ENCODE peak calls at places on chromosomes 16 and 17, in four cellular contexts. R is SK-N-SH, W is breast epithelium, T is kidney epithelial cell. M is an unnamed sample.

GRCh38 chr17:29567362-29568330 is 809 bp upstream of the ABHD15 start:
- DNase-seq in R (peak), W (peak), T (no peak), M (peak)

GRCh38 chr16:11658896-11659708 is 9.2 kb upstream of the SNN start:
- DNase-seq in R (no peak), W (no peak), T (no peak), M (no peak)

GRCh38 chr16:66858740-66859396 is 14.7 kb downstream of the CA7 start:
- DNase-seq in R (peak), W (no peak), T (no peak), M (no peak)

GRCh38 chr17:82497483-82498405 is 21.8 kb upstream of the FOXK2 start:
- DNase-seq in R (no peak), W (no peak), T (no peak), M (peak)

GRCh38 chr17:32828822-32829221 is 48.1 kb downstream of the MYO1D start:
- DNase-seq in R (no peak), W (no peak), T (no peak), M (no peak)

GRCh38 chr16:84085774-84086173 is 31.0 kb downstream of the MBTPS1 start:
- DNase-seq in R (no peak), W (no peak), T (no peak), M (no peak)

GRCh38 chr16:66881014-66881417 is 701 bp downstream of the PDP2 start:
- DNase-seq in R (no peak), W (no peak), T (no peak), M (no peak)

GRCh38 chr17:40862985-40863733 is 3.9 kb downstream of the KRT12 start:
- DNase-seq in R (no peak), W (no peak), T (no peak), M (peak)

GRCh38 chr17:80169107-80169506 is 723 bp upstream of the CARD14 start:
- DNase-seq in R (no peak), W (no peak), T (no peak), M (no peak)

GRCh38 chr17:44556114-44556853 is 1.0 kb upstream of the FZD2 start:
- DNase-seq in R (peak), W (no peak), T (no peak), M (peak)

GRCh38 chr16:56332464-56333079 is 92.8 kb downstream of the AMFR start:
- DNase-seq in R (peak), W (peak), T (no peak), M (peak)

GRCh38 chr16:72291531-72291981 is 119.6 kb upstream of the PMFBP1 start:
- DNase-seq in R (no peak), W (no peak), T (peak), M (no peak)

GRCh38 chr17:35793257-35793656 is 2.2 kb downstream of the MMP28 start:
- DNase-seq in R (no peak), W (no peak), T (no peak), M (no peak)

DNA sequence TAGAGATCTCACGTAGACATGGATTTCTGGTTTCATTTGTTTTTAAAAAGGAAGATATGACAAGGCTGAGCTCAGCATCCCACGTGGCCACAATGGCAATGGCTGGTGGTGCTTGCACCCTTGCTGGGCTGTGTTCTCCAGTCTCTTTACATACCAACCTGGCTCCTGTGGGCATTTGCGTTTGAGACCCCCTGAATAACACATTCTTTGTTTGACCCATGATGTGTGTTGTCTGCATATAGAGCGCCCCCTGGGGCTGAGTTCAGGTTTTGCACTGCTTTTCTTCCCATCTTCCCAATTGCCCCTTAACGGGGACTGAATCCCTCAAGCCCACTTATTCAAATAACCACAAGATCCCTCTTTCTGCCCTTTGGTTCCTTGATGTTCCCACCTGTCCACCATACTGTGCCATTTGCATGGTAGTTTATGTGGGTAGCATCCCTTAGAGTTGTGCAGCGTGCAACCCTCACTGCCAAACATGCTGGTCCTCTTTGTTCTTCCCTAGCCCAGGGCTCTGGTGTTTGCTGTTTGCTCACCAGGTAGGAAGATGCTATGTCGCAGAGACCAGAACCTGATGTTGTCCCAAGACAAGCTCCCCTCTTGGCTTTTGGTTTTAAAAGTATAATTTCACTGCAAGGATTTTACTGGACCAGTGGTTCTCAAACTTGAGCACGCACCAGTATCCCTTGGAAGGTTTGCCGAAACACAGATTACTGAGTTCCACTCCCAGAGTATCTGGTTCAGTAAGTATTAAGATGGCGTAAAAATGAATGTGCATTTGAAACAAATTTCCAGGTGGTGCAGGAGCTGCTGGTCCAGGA is 38.5 kb upstream of the NKD1 start:
- DNase-seq in R (peak), W (no peak), T (no peak), M (no peak)
- TF ChIP-seq CTCF in R (peak), W (no peak), T (peak), M (peak)

GRCh38 chr17:45895304-45895968 is 1.1 kb downstream of the MAPT start:
- DNase-seq in R (peak), W (peak), T (no peak), M (peak)
- TF ChIP-seq CTCF in R (no peak), W (no peak), T (no peak), M (no peak)

GRCh38 chr17:2871720-2872119 is 75.5 kb downstream of the RAP1GAP2 start:
- DNase-seq in R (no peak), W (no peak), T (no peak), M (no peak)

GRCh38 chr17:2871205-2871604 is 75.0 kb downstream of the RAP1GAP2 start:
- DNase-seq in R (no peak), W (no peak), T (no peak), M (no peak)

GRCh38 chr17:2869604-2870003 is 73.4 kb downstream of the RAP1GAP2 start:
- DNase-seq in R (no peak), W (no peak), T (no peak), M (no peak)

GRCh38 chr17:2865228-2865627 is 69.0 kb downstream of the RAP1GAP2 start:
- DNase-seq in R (no peak), W (no peak), T (no peak), M (no peak)

DNA sequence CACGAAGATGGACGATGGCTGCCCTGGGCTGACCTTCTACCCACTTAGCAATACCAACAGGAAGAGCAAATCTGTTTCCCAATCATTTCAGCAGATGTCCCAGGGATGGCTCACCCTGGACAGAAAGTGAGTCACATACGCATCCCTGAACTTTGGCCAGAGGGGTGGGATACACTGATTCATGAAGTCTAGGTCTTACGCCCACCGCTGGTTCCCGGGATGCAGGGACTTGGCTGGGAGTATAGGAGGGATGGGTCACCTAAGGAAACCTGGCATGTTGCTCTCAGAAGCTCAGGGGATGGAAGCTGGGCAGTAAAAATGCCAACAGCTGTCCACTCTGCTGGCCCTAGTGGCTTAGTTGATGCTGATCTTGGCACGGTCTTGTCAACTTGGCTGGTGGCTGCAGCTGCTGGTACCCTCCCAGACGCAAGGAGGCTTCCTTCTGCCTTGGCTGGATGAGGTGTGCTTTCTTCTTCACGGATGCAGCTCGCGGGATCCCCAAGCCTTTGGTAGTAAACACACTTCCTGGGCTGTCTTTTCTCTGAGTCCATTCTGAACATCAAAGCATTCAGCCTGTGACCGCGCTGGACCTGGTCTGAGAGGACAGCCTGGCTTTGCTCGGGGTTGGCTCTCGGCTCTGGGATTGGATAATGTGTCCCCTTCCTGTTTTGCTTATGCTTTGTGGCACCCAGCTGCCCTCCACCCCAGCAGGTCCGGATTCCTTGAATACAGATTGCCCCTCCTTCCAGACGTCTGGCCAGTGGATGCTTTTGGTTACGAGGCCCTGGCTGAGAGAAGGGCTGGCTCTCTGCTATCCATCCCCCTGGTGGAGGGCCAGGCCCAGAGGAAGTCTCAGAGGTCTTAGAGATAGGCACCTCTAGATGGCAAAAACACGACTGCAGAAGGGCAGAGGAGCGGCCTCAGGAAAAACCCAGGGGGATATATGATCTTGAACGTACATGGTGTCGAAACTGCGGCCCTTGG is 71.5 kb downstream of the RAP1GAP2 start:
- DNase-seq in R (no peak), W (no peak), T (no peak), M (peak)
- TF ChIP-seq CTCF in R (peak), W (no peak), T (no peak), M (no peak)

GRCh38 chr17:76388966-76389888 is 4.8 kb downstream of the SPHK1 start:
- DNase-seq in R (no peak), W (no peak), T (no peak), M (no peak)
- TF ChIP-seq CTCF in R (no peak), W (no peak), T (peak), M (no peak)

GRCh38 chr17:19533036-19533717 is 477 bp upstream of the SLC47A1 start:
- DNase-seq in R (no peak), W (no peak), T (no peak), M (no peak)

GRCh38 chr17:19531780-19532501 is 1.7 kb upstream of the SLC47A1 start:
- DNase-seq in R (no peak), W (no peak), T (no peak), M (no peak)

GRCh38 chr17:19534562-19535149 is 1.0 kb downstream of the SLC47A1 start:
- DNase-seq in R (no peak), W (no peak), T (peak), M (no peak)

GRCh38 chr17:19537116-19537515 is 3.5 kb downstream of the SLC47A1 start:
- DNase-seq in R (no peak), W (no peak), T (no peak), M (no peak)

GRCh38 chr17:19533718-19534561 is at the start of gene SLC47A1:
- DNase-seq in R (peak), W (no peak), T (no peak), M (peak)
- TF ChIP-seq CTCF in R (no peak), W (no peak), T (no peak), M (no peak)

DNA sequence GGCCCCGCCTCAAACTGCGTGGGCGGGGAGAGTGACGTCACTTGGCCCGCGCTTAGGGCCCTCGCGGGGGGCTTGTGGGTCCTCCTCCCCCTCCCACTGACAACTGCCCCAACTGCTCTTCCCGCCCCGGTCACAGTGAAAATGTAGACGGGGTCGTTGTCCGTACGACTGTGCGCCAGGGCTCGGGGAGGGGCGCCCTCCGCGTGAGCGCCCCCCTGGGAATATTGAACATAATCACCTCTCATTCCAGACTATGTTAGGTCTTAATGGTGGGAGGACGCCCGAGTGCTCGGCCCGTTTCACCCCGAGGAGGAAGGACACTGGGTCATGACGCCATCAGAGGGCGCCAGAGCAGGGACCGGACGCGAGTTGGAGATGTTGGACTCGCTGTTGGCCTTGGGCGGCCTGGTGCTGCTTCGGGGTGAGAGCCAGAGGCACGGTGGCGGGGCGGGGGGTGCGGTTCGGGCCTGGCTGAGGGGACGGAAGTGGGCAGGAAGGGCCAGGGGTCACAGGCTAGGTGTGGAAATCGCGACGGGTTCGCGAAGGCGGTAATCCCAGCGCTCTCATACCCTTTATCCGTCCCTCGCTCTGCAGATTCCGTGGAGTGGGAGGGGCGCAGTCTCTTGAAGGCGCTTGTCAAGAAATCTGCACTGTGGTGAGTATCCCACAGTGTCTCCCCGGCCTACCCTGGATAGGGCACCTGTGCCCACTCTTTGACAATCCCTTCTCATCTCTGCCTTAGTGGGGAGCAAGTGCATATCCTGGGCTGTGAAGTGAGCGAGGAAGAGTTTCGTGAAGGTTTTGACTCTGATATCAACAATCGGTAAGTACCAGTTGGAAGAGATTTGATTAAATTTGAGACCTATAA is at the start of gene ELP5:
- DNase-seq in R (peak), W (peak), T (peak), M (peak)
- TF ChIP-seq CTCF in R (peak), W (peak), T (peak), M (peak)

GRCh38 chr16:49558451-49558850 is 184.8 kb downstream of the C16orf78 start:
- DNase-seq in R (no peak), W (no peak), T (no peak), M (no peak)

GRCh38 chr16:49559242-49559641 is 185.6 kb downstream of the C16orf78 start:
- DNase-seq in R (no peak), W (no peak), T (no peak), M (no peak)

GRCh38 chr16:49557070-49557446 is 183.5 kb downstream of the C16orf78 start:
- DNase-seq in R (no peak), W (no peak), T (no peak), M (peak)

GRCh38 chr16:49560018-49560830 is 186.6 kb downstream of the C16orf78 start:
- DNase-seq in R (no peak), W (no peak), T (no peak), M (no peak)

DNA sequence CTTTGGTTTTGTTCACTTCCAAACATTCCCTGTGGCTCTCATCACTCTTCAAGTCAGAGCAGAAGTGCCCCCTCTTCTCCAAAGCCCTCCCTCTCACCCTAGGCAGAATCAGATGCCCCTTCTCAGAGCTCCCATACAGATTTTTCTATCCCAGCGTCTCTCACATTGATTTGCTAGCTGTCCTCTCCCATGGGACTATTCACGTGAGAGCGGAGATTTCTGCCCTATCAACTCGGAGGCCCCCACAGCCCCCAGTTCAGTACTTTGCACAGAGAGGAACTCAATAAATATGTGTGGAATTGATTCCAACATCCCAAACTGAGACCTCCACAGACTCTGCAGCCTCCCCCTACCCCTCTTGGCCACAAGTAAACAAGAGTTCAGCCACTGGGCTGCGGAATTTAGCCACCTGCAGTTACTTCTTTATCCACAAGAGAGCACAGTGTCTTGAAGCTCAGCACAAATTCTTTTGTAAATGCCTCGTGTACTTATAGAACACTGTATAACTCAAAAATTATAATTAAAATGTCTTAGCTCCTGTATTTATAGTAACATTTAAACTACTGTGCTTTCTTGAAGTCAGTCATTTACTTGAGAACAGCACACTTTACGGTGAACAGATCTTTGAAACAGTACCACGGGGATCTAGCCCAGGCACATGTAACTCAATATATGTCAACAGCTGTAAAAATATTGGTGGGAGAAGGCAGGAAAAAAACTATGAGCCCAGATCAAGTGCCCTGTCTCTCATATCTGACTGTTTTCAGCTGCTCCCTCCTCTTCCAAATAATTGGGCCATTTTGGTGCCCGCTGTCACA is 182.9 kb downstream of the C16orf78 start:
- DNase-seq in R (no peak), W (no peak), T (no peak), M (peak)
- TF ChIP-seq CTCF in R (peak), W (no peak), T (peak), M (peak)

DNA sequence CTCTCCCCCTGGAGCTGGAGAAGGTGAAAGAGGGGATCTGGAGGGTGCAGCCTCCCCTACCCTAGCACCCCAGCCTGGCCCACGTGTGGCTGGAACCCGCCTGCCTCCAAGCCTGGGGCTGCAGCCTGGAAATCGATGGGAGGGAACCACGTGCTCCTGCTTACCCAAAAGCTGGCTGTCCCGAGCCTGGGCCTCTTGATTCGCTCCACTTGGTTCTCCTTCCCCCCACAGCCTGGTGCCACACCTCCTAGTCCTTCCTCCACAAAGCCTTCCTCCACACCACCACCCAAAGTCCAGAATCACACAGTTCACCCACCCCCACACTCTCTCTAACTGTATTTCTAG is 29.3 kb downstream of the CFAP20 start:
- DNase-seq in R (no peak), W (no peak), T (no peak), M (no peak)
- TF ChIP-seq CTCF in R (no peak), W (no peak), T (no peak), M (no peak)

GRCh38 chr16:68592466-68593337 is 52.4 kb upstream of the CDH3 start:
- DNase-seq in R (no peak), W (no peak), T (no peak), M (no peak)
- TF ChIP-seq CTCF in R (peak), W (no peak), T (peak), M (peak)

M was measured in glutamatergic neuron.